ENCODE peak calls at places on chromosomes 6 and 20, in eight cellular contexts. R is GM23248, K is GM23338, U is heart right ventricle, B is tibial nerve, E is MM.1S, N is fibroblast of lung, D is pancreas. I is an unnamed sample.
A peak's percentile ranks its signal among the peaks of the same experiment; 100 is the strongest.

GRCh38 chr6:144478487-144478886 is 193.4 kb downstream of the UTRN start:
- DNase-seq in N (no peak), K (no peak), B (peak; percentile 17), R (peak; percentile 39), U (peak; percentile 60), E (no peak), D (no peak), I (no peak)

GRCh38 chr20:57464642-57465211 is 60.2 kb downstream of the CTCFL start:
- DNase-seq in U (no peak), K (peak; percentile 52), E (no peak), N (no peak), B (no peak), R (peak; percentile 29), D (no peak), I (no peak)

GRCh38 chr20:50152394-50153152 is 950 bp downstream of the PEDS1 start:
- DNase-seq in K (peak; percentile 67), B (no peak), D (no peak), R (peak; percentile 50), E (no peak), U (no peak), N (no peak), I (no peak)

GRCh38 chr20:57998276-57998675 is 230.2 kb downstream of the ANKRD60 start:
- DNase-seq in R (no peak), K (peak; percentile 27), E (no peak), N (no peak), B (no peak), U (no peak), D (no peak), I (no peak)

GRCh38 chr6:132715204-132715603 is 1.3 kb upstream of the VNN1 start:
- DNase-seq in E (no peak), R (peak; percentile 87), U (no peak), B (no peak), K (peak; percentile 88), D (no peak), N (peak; percentile 79), I (no peak)

GRCh38 chr6:112416885-112417284 is 69.8 kb downstream of the RFPL4B start:
- DNase-seq in E (no peak), K (no peak), B (peak; percentile 64), R (peak; percentile 77), D (no peak), N (peak; percentile 54), U (no peak), I (no peak)

GRCh38 chr20:54049156-54049555 is 21.2 kb downstream of the BCAS1 start:
- DNase-seq in R (peak; percentile 63), D (no peak), K (no peak), E (no peak), B (no peak), U (no peak), N (no peak), I (no peak)

GRCh38 chr6:163356324-163356723 is 58.2 kb upstream of the QKI start:
- DNase-seq in B (no peak), N (peak; percentile 57), D (no peak), K (peak; percentile 41), U (peak; percentile 50), R (peak; percentile 91), E (no peak), I (peak; percentile 20)

GRCh38 chr6:85864453-85865401 is 222.0 kb upstream of the SYNCRIP start:
- DNase-seq in U (no peak), N (peak; percentile 55), D (no peak), K (no peak), R (peak; percentile 34), E (no peak), B (no peak), I (no peak)

GRCh38 chr20:61803416-61803902 is 262.2 kb downstream of the TAF4 start:
- DNase-seq in N (peak; percentile 15), K (no peak), R (peak; percentile 11), D (no peak), B (no peak), U (no peak), E (no peak), I (peak; percentile 25)

GRCh38 chr20:44836596-44837120 is 26.3 kb upstream of the RIMS4 start:
- DNase-seq in E (no peak), B (no peak), D (no peak), N (no peak), R (no peak), U (no peak), K (no peak), I (no peak)

GRCh38 chr6:134805163-134805562 is 144.7 kb downstream of the ALDH8A1 start:
- DNase-seq in R (no peak), N (no peak), B (no peak), K (no peak), U (no peak), D (no peak), E (no peak), I (no peak)

GRCh38 chr6:11011787-11012234 is 32.3 kb downstream of the ELOVL2 start:
- DNase-seq in U (no peak), R (peak; percentile 53), N (no peak), E (no peak), D (no peak), B (no peak), K (peak; percentile 72), I (no peak)

GRCh38 chr6:165637591-165637990 is 25.4 kb downstream of the PDE10A start:
- DNase-seq in D (no peak), E (no peak), U (no peak), R (no peak), B (no peak), K (no peak), N (no peak), I (no peak)

GRCh38 chr6:160309718-160310117 is 38.5 kb upstream of the SLC22A3 start:
- DNase-seq in D (no peak), U (no peak), K (no peak), B (no peak), N (no peak), E (no peak), R (no peak), I (no peak)

GRCh38 chr20:61912665-61913422 is 152.8 kb downstream of the TAF4 start:
- DNase-seq in N (no peak), R (no peak), U (no peak), B (no peak), E (peak; percentile 9), D (peak; percentile 35), K (no peak), I (no peak)

DNA sequence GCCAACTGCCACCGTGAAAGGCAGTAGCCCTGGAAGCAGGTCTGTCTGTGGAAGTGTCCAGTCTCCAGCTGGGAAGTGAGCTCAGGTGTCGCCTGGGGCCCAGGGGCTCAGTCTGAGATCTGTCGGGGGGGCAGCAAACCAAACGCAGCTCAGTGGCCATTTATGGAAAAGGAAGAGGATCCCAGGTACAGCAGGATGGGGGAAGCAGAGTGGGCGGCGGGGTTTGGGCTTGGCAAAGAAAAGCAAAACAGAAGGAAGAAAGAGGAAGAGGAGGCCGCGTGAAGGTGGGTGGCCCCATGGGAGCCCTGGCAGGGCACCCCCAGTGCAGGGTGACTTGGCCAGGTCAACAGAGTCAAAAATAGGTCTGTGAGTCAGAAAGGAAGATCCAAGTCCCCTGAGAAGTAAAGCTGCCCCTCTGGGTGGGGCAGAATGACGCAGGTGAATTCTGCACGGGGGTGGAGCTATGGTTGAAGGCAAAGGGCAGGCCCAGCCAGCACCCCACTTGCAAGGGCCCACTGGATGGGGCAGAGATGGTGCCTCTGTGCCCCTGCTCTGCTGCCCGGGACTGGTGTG is 5.3 kb downstream of the PXDC1 start:
- DNase-seq in R (no peak), D (peak; percentile 49), N (no peak), B (no peak), K (no peak), U (no peak), E (no peak), I (no peak)
- H3K4me1 ChIP-seq in R (peaks cover 68% of the 10 kb centered on the region), D (peaks cover 5% of the 10 kb centered on the region), N (peaks cover 16% of the 10 kb centered on the region), B (peaks cover 55% of the 10 kb centered on the region), K (peaks cover 19% of the 10 kb centered on the region), U (peaks cover 77% of the 10 kb centered on the region), E (peaks cover 5% of the 10 kb centered on the region), I (peaks cover 49% of the 10 kb centered on the region)

DNA sequence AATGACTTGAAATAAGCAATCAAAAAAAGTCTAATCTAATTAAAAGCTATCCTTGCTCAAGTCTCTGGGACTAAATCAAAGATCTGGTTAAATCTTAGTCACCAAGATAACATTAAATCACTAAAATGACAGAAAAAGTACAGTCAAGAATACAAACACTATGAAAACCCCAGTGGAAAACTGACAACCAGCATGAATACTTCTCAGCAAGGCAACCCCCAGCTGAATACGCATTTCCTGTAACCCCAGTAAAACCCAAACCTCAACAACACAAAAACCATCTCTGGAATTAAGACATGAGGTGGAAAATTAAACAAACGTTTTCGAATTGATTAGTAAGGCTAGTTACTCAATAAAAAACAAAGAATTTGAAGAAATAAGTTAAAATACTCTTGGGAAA is 23.7 kb upstream of the ZC3H12D start:
- DNase-seq in E (no peak), N (no peak), U (no peak), D (no peak), K (no peak), R (no peak), B (no peak), I (no peak)
- H3K36me3 ChIP-seq in E (no peaks in the 10 kb centered on the region), N (no peaks in the 10 kb centered on the region), U (no peaks in the 10 kb centered on the region), D (peaks cover 7% of the 10 kb centered on the region), K (peaks cover 5% of the 10 kb centered on the region), R (peaks cover 38% of the 10 kb centered on the region), B (no peaks in the 10 kb centered on the region), I (peaks cover 41% of the 10 kb centered on the region)

GRCh38 chr6:44286285-44286565 is 16.0 kb downstream of the TMEM151B start:
- DNase-seq in B (no peak), D (no peak), R (no peak), N (no peak), E (no peak), K (no peak), U (no peak), I (no peak)
- H3K4me3 ChIP-seq in B (no peak overlapping the region), D (no peak overlapping the region), R (no peak overlapping the region), N (no peak overlapping the region), E (no peak overlapping the region), K (no peak overlapping the region), U (no peak overlapping the region), I (no peak overlapping the region)

GRCh38 chr20:35618032-35618371 is 2.4 kb downstream of the SPAG4 start:
- DNase-seq in U (no peak), E (no peak), D (no peak), B (no peak), K (no peak), N (no peak), R (no peak), I (no peak)

GRCh38 chr20:35618372-35619131 is 2.9 kb downstream of the SPAG4 start:
- DNase-seq in D (peak; percentile 86), U (no peak), E (no peak), N (peak; percentile 15), R (peak; percentile 62), B (no peak), K (peak; percentile 47), I (no peak)

GRCh38 chr20:35616465-35617396 is 1.1 kb downstream of the SPAG4 start:
- DNase-seq in N (peak; percentile 100), U (peak; percentile 89), D (peak; percentile 96), R (peak; percentile 93), K (peak; percentile 100), E (no peak), B (peak; percentile 74), I (peak; percentile 69)

GRCh38 chr20:35615667-35616464 is at the start of gene SPAG4:
- DNase-seq in D (peak; percentile 100), K (peak; percentile 74), N (peak; percentile 82), R (peak; percentile 100), E (peak; percentile 100), B (peak; percentile 99), U (peak; percentile 99), I (peak; percentile 99)

DNA sequence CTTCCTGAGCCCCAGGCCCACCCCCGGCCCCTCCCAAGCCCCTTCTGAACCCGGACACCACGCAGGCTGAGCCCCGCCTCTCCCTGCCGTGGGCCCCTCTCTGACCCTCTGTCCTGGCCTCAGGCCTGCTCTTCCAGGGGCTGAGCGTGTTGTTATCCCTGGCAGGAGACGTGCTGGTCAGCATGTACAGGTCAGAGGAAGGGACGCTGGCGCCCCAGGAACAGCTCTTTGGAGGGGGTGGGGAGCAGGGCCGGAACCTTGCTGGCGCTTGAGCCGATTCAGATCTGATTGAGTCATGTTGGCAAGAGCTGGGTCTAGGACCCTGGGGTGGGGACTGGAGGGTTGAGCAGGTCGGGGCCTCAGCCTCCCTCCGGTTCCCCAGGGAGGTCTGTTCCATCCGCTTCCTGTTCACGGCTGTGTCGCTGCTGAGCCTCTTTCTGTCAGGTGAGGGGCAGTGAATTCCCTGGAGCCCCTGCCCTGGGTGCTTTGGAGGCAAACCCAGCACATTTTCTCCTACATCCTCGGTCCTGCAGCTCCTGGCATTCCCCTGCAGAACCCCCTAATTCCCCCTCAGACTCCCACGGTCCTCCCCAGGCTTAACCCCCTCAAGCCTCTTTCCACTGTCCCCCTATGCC is 1.9 kb downstream of the SPAG4 start:
- DNase-seq in N (peak; percentile 60), B (peak; percentile 27), R (peak; percentile 69), E (no peak), U (peak; percentile 43), K (peak; percentile 88), D (peak; percentile 86), I (no peak)
- H3K4me1 ChIP-seq in N (peaks cover 16% of the 10 kb centered on the region), B (peaks cover 26% of the 10 kb centered on the region), R (peaks cover 10% of the 10 kb centered on the region), E (peaks cover 13% of the 10 kb centered on the region), U (peaks cover 27% of the 10 kb centered on the region), K (peaks cover 21% of the 10 kb centered on the region), D (peaks cover 3% of the 10 kb centered on the region), I (peaks cover 31% of the 10 kb centered on the region)

I was measured in SJSA1.